ENCODE peak calls at places on chromosomes 12 and 14, in seven cellular contexts. C is nephron progenitor cell, T is breast epithelium, H is GM20000, W is uterus, P is RWPE1, L is AG04450. Z is an unnamed sample.

GRCh38 chr12:47276253-47277070 is 196.7 kb upstream of the AMIGO2 start:
- DNase-seq in L (no peak), T (peak; percentile 63), C (no peak), P (peak; percentile 77), H (peak; percentile 39), W (peak; percentile 50), Z (no peak)

GRCh38 chr14:22836301-22837058 is at the start of gene MMP14:
- DNase-seq in L (no peak), C (peak; percentile 57), H (no peak), P (peak; percentile 59), W (peak; percentile 89), T (peak; percentile 80), Z (peak; percentile 26)

GRCh38 chr12:106213721-106214121 is 34.1 kb downstream of the CKAP4 start:
- DNase-seq in C (no peak), W (no peak), T (no peak), L (no peak), P (no peak), H (no peak), Z (no peak)

GRCh38 chr14:84228702-84229101 is 1301.2 kb upstream of the FLRT2 start:
- DNase-seq in C (no peak), T (no peak), L (no peak), P (no peak), H (no peak), W (no peak), Z (no peak)

GRCh38 chr12:114904254-114905003 is 220.5 kb upstream of the TBX3 start:
- DNase-seq in T (no peak), C (no peak), P (no peak), H (no peak), W (no peak), L (no peak), Z (no peak)

GRCh38 chr14:85247071-85247470 is 282.9 kb upstream of the FLRT2 start:
- DNase-seq in H (no peak), L (no peak), P (no peak), W (no peak), T (no peak), C (no peak), Z (no peak)

GRCh38 chr12:115185529-115185928 is 501.6 kb upstream of the TBX3 start:
- DNase-seq in P (no peak), L (no peak), W (no peak), H (no peak), T (no peak), C (no peak), Z (no peak)

GRCh38 chr12:56769868-56770267 is 6.7 kb downstream of the HSD17B6 start:
- DNase-seq in P (no peak), L (no peak), T (no peak), C (no peak), W (no peak), H (no peak), Z (no peak)

GRCh38 chr14:20799444-20799843 is 3.2 kb downstream of the RNASE1 start:
- DNase-seq in C (no peak), W (no peak), L (no peak), P (no peak), T (no peak), H (no peak), Z (no peak)

GRCh38 chr12:108825205-108825950 is 32.0 kb downstream of the SSH1 start:
- DNase-seq in T (no peak), C (no peak), L (no peak), W (no peak), H (peak; percentile 65), P (no peak), Z (no peak)

GRCh38 chr12:44876554-44877275 is 600 bp upstream of the NELL2 start:
- DNase-seq in L (no peak), C (peak; percentile 87), W (no peak), P (no peak), T (no peak), H (peak; percentile 38), Z (peak; percentile 54)

DNA sequence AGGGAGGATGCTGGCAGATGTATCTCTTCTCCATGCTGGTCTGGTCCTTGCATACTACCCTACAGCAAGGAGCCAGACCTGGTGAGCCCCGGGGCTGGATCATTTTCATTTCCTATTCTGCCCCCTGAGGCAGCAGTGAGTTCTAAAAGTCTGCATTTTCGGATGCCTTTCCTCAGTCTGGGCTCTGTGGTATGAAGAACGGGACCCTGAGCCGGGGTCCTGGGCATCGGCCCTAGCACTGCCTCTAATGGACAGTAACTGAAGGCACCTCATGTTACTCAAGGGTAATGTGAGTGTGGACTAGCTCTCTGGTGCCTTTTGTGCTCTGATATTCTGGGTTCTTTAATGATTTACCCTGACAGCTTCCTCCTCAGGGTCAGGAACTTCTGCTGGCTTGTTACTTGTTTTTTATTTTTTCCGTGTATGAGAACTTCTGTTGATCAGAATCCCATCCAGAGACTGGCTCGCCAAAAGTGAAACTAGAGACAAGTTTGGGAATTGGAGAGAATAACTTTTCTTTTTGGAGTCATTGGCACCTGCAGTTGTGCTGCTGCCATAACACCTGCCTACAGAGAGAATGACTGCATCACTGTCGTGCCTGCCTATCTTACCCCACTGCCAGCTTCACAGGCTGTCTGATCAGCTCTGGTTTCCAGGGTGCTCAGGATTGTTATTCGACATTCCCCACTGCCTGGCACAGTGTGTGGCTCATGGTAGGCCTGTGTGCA is 62.3 kb downstream of the SUSD6 start:
- DNase-seq in W (no peak), H (no peak), P (no peak), C (no peak), T (no peak), L (no peak), Z (no peak)
- TF ChIP-seq CTCF in W (no peak), H (no peak), P (no peak), C (no peak), T (no peak), L (no peak), Z (no peak)

GRCh38 chr12:57813971-57814771 is 4.4 kb downstream of the AVIL start:
- DNase-seq in C (no peak), W (peak; percentile 58), L (no peak), P (no peak), T (no peak), H (no peak), Z (no peak)
- TF ChIP-seq CTCF in C (no peak), W (peak; percentile 15), L (peak; percentile 4), P (no peak), T (no peak), H (no peak), Z (no peak)

GRCh38 chr14:71208702-71209357 is 301.6 kb downstream of the PCNX1 start:
- DNase-seq in H (no peak), W (no peak), P (no peak), C (no peak), T (no peak), L (no peak), Z (no peak)
- TF ChIP-seq CTCF in H (no peak), W (no peak), P (no peak), C (no peak), T (no peak), L (peak; percentile 10), Z (no peak)

DNA sequence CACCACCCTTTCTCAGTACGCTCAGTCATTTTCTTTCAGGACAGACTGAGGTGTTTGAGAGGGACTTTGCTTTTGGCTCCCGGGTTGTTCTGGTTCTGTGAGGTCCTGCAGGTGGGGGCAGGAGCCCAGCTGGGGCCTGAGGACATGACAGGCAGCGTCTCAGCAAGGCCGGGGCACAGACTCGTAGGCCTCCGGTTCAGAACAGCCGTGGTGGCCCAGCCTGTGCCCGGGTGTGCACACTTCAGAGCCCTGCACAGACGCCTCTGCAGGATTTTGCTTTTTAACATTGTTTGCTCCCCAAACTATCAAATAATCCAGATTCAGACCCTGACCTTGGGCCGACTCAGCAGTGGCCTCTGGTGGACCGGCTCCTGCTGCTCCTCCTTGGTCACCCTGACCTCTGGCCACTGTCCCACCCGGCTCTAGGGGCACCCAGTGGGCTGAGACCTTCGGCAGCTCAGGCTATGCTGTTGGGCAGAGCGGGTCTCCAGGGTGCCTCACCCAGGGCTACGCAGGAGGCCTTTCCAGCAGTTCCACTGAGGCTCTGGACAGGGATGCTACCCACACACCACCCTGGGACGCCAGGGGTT is 65.2 kb downstream of the ADGRD1 start:
- DNase-seq in H (no peak), T (no peak), C (no peak), L (no peak), P (no peak), W (no peak), Z (no peak)
- TF ChIP-seq CTCF in H (no peak), T (no peak), C (no peak), L (no peak), P (no peak), W (no peak), Z (peak; percentile 11)

Z was measured in progenitor cell of endocrine pancreas.